ENCODE peak calls at places on chromosomes 3 and 15, in four cellular contexts. L, O, K and D are unnamed samples.

GRCh38 chr3:151394611-151395010 is 10.1 kb upstream of the P2RY12 start:
- DNase-seq in L (peak; percentile 34), O (no peak), K (peak; percentile 53), D (peak; percentile 15)

GRCh38 chr15:82970696-82971095 is 15.3 kb upstream of the RAMAC start:
- DNase-seq in L (no peak), O (no peak), K (no peak), D (no peak)

GRCh38 chr3:70550723-70551319 is 238.4 kb upstream of the MDFIC2 start:
- DNase-seq in L (peak; percentile 57), O (peak; percentile 54), K (peak; percentile 85), D (peak; percentile 36)

GRCh38 chr15:30001592-30001991 is 81.2 kb upstream of the GOLGA8J start:
- DNase-seq in L (no peak), O (no peak), K (no peak), D (no peak)

GRCh38 chr3:148601766-148602685 is 95.7 kb upstream of the AGTR1 start:
- DNase-seq in L (no peak), O (peak; percentile 48), K (no peak), D (no peak)

GRCh38 chr3:32922078-32922477 is 29.4 kb upstream of the CCR4 start:
- DNase-seq in L (peak; percentile 0), O (no peak), K (no peak), D (no peak)

GRCh38 chr3:153970735-153971347 is 150.3 kb upstream of the ARHGEF26 start:
- DNase-seq in L (no peak), O (peak; percentile 34), K (no peak), D (no peak)

GRCh38 chr3:37174532-37175126 is at the start of gene LRRFIP2:
- DNase-seq in L (no peak), O (peak; percentile 82), K (no peak), D (no peak)

GRCh38 chr3:26449996-26450395 is 172.6 kb upstream of the LRRC3B start:
- DNase-seq in L (no peak), O (no peak), K (no peak), D (no peak)

GRCh38 chr3:61848885-61849284 is 287.5 kb downstream of the PTPRG start:
- DNase-seq in L (no peak), O (peak; percentile 72), K (no peak), D (no peak)

GRCh38 chr3:64530434-64531049 is 157.3 kb downstream of the ADAMTS9 start:
- DNase-seq in L (peak; percentile 69), O (peak; percentile 50), K (peak; percentile 88), D (peak; percentile 71)

GRCh38 chr3:72738752-72739520 is 109.3 kb downstream of the SHQ1 start:
- DNase-seq in L (peak; percentile 88), O (no peak), K (peak; percentile 82), D (peak; percentile 70)

GRCh38 chr3:107524214-107525100 is 1.7 kb downstream of the BBX start:
- DNase-seq in L (peak; percentile 51), O (peak; percentile 51), K (no peak), D (peak; percentile 70)

GRCh38 chr15:82186161-82186560 is 76.4 kb downstream of the EFL1 start:
- DNase-seq in L (no peak), O (no peak), K (no peak), D (no peak)

GRCh38 chr3:183635107-183635430 is 354 bp upstream of the KLHL24 start:
- DNase-seq in L (no peak), O (no peak), K (no peak), D (no peak)

GRCh38 chr3:151283907-151284461 is 5.6 kb upstream of the P2RY14 start:
- DNase-seq in L (no peak), O (peak; percentile 94), K (no peak), D (no peak)

GRCh38 chr3:161682715-161683114 is 186.1 kb downstream of the OTOL1 start:
- DNase-seq in L (no peak), O (no peak), K (no peak), D (no peak)

GRCh38 chr3:51955175-51955892 is at the start of gene GPR62:
- DNase-seq in L (no peak), O (no peak), K (no peak), D (no peak)

GRCh38 chr15:27260523-27260922 is 289.5 kb downstream of the GABRG3 start:
- DNase-seq in L (no peak), O (no peak), K (no peak), D (no peak)

GRCh38 chr3:191869738-191870418 is 408.9 kb downstream of the PYDC2 start:
- DNase-seq in L (no peak), O (no peak), K (no peak), D (no peak)

GRCh38 chr15:92123848-92124631 is 269.6 kb upstream of the ST8SIA2 start:
- DNase-seq in L (peak; percentile 85), O (no peak), K (no peak), D (peak; percentile 100)

GRCh38 chr3:37773471-37773870 is 88.2 kb upstream of the CTDSPL start:
- DNase-seq in L (no peak), O (no peak), K (no peak), D (no peak)

GRCh38 chr3:108088697-108089096 is 2.1 kb downstream of the CD47 start:
- DNase-seq in L (no peak), O (peak; percentile 16), K (no peak), D (no peak)

GRCh38 chr3:52493232-52494017 is 1.7 kb upstream of the STAB1 start:
- DNase-seq in L (no peak), O (no peak), K (no peak), D (no peak)

GRCh38 chr3:179463299-179463698 is 12.0 kb upstream of the GNB4 start:
- DNase-seq in L (no peak), O (no peak), K (no peak), D (no peak)

GRCh38 chr15:38854506-38854905 is 289.9 kb upstream of the RASGRP1 start:
- DNase-seq in L (no peak), O (no peak), K (no peak), D (no peak)

GRCh38 chr15:25790003-25790660 is 73.0 kb downstream of the ATP10A start:
- DNase-seq in L (no peak), O (peak; percentile 90), K (no peak), D (peak; percentile 50)

GRCh38 chr3:98978068-98978811 is 76.7 kb upstream of the DCBLD2 start:
- DNase-seq in L (no peak), O (no peak), K (no peak), D (no peak)

GRCh38 chr3:98982336-98982735 is 80.8 kb upstream of the DCBLD2 start:
- DNase-seq in L (no peak), O (peak; percentile 36), K (no peak), D (no peak)

GRCh38 chr3:98979296-98979695 is 77.8 kb upstream of the DCBLD2 start:
- DNase-seq in L (no peak), O (no peak), K (no peak), D (no peak)

GRCh38 chr3:98984024-98984423 is 82.5 kb upstream of the DCBLD2 start:
- DNase-seq in L (no peak), O (no peak), K (no peak), D (no peak)

DNA sequence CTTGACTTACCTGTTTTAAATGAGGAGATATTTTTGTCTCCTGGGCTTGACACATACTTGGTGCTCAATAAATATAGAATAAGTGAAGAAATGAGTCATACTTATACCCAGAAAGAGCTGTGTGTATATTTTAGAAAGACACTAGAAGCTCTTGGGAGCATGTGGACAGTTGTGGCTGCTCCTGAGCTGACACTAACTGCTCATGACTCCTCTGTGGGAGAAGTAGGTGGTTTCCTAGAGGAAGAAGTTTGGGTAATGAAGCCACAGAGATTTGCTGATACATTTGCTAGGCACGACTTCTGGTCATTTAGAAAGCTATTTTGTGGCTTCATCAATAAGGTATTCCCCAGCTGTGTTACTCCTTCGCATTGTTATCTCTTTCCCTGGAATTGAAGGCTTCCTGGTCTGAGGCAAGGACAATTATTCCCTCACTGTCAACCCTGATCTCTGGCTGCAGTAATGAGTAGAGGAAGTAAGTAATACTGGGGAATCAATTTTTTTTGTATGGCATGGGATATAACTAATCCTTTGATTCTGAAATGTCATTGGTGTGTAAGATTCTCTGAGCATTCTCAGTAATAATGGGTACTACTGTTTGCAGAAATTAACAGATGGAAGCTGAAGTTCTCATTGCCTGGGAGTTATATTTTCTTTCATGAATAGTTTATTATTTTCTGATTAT is 79.6 kb upstream of the DCBLD2 start:
- DNase-seq in L (no peak), O (peak; percentile 91), K (no peak), D (peak; percentile 63)
- H4K5ac ChIP-seq in L (no peak overlapping the region), O (no peak overlapping the region), K (no peak overlapping the region), D (no peak overlapping the region)

GRCh38 chr15:99736702-99737101 is 3.5 kb upstream of the LYSMD4 start:
- DNase-seq in L (no peak), O (no peak), K (no peak), D (no peak)
- H4K5ac ChIP-seq in L (no peak overlapping the region), O (no peak overlapping the region), K (no peak overlapping the region), D (no peak overlapping the region)

GRCh38 chr3:130707914-130708601 is 38.6 kb downstream of the PIK3R4 start:
- DNase-seq in L (no peak), O (no peak), K (no peak), D (no peak)
- H4K5ac ChIP-seq in L (no peak overlapping the region), O (no peak overlapping the region), K (no peak overlapping the region), D (no peak overlapping the region)

GRCh38 chr3:50265988-50266387 is 3.0 kb upstream of the SEMA3B start:
- DNase-seq in L (no peak), O (no peak), K (no peak), D (no peak)
- H4K5ac ChIP-seq in L (no peak overlapping the region), O (peak overlapping the region; percentile 94), K (no peak overlapping the region), D (no peak overlapping the region)

DNA sequence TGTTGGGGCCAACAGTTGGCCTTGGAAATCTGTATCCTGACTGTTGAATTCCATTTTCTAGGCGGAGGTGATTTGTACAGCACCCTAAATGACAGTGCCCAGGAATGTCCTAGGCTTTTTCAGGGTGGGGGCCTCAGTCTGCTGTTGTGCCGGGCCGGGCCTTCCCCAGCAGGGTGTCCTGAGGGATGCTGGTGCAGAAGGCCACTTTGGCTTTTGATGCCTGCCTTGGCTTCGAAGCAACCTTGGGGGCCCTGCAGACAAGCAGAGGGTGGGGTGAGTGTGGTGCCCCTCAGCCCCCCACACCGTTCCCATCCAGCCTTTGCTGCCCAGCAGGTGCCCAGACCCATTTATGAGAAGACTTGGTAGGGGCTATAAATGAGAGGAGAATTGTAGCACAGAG is 33.0 kb downstream of the SYNM start:
- DNase-seq in L (peak; percentile 17), O (no peak), K (no peak), D (no peak)
- H4K5ac ChIP-seq in L (no peak overlapping the region), O (no peak overlapping the region), K (no peak overlapping the region), D (no peak overlapping the region)